ENCODE peak calls at places on chromosomes 13 and 19, in ten cellular contexts. G is fibroblast of the aortic adventitia; X is MCF 10A; J is A172; V is NCI-H2081; H is EL; Z is activated CD8-positive, alpha-beta memory T cell treated with anti-CD3 and anti-CD28 coated beads for 4 hours; Q is HFFc6; A is B cell; P is psoas muscle. Y is an unnamed sample.

GRCh38 chr13:105084931-105085330 is 1450.5 kb downstream of the EFNB2 start:
- DNase-seq in G (no peak), X (no peak), J (no peak), V (no peak), H (no peak), Z (no peak), Q (no peak), A (no peak), P (no peak), Y (no peak)

GRCh38 chr19:41691268-41691970 is 3.3 kb upstream of the CEACAM7 start:
- DNase-seq in G (no peak), X (peak), J (no peak), V (peak), H (peak), Z (no peak), Q (no peak), A (no peak), P (no peak), Y (no peak)

GRCh38 chr13:102897371-102898138 is 51.7 kb downstream of the ERCC5 start:
- DNase-seq in G (no peak), X (no peak), J (no peak), V (no peak), H (no peak), Z (no peak), Q (no peak), A (no peak), P (peak), Y (no peak)

GRCh38 chr13:40933508-40933907 is 85.6 kb downstream of the ELF1 start:
- DNase-seq in G (no peak), X (no peak), J (no peak), V (no peak), H (no peak), Z (no peak), Q (no peak), A (peak), P (no peak), Y (no peak)

GRCh38 chr13:98068511-98068910 is 74.4 kb upstream of the FARP1 start:
- DNase-seq in G (no peak), X (no peak), J (no peak), V (no peak), H (no peak), Z (no peak), Q (no peak), A (no peak), P (no peak), Y (no peak)

GRCh38 chr13:22757530-22758120 is 423.2 kb upstream of the SGCG start:
- DNase-seq in G (peak), X (no peak), J (no peak), V (no peak), H (no peak), Z (no peak), Q (no peak), A (no peak), P (no peak), Y (no peak)

GRCh38 chr19:43638991-43639494 is 607 bp downstream of the CADM4 start:
- DNase-seq in G (no peak), X (no peak), J (no peak), V (no peak), H (no peak), Z (no peak), Q (no peak), A (no peak), P (no peak), Y (no peak)

GRCh38 chr19:58182577-58182988 is 278 bp upstream of the ZNF274 start:
- DNase-seq in G (no peak), X (no peak), J (no peak), V (no peak), H (no peak), Z (peak), Q (no peak), A (peak), P (no peak), Y (no peak)

GRCh38 chr19:23957660-23958281 is 43.1 kb downstream of the ZNF726 start:
- DNase-seq in G (peak), X (peak), J (peak), V (no peak), H (peak), Z (no peak), Q (peak), A (no peak), P (no peak), Y (no peak)

Y was measured in prostate gland.